ENCODE peak calls at places on chromosomes 11 and 22, in four cellular contexts. Y, G, N and O are unnamed samples.

GRCh38 chr22:33018232-33018864 is 39.8 kb downstream of the SYN3 start:
- DNase-seq in N (no peak), Y (peak; percentile 45), G (peak; percentile 8), O (no peak)

GRCh38 chr11:90500922-90501568 is 278.2 kb upstream of the CHORDC1 start:
- DNase-seq in G (no peak), Y (no peak), N (no peak), O (no peak)

GRCh38 chr22:43515902-43516301 is 104.1 kb downstream of the MPPED1 start:
- DNase-seq in G (no peak), Y (no peak), N (peak; percentile 73), O (no peak)

GRCh38 chr11:126581871-126582270 is 226.4 kb downstream of the ST3GAL4 start:
- DNase-seq in Y (no peak), N (no peak), G (no peak), O (no peak)

GRCh38 chr22:24696551-24697001 is 77.9 kb downstream of the PIWIL3 start:
- DNase-seq in Y (no peak), G (no peak), N (peak; percentile 65), O (no peak)

GRCh38 chr11:2578006-2578933 is 121.5 kb downstream of the KCNQ1OT1 start:
- DNase-seq in Y (no peak), N (peak; percentile 65), G (no peak), O (no peak)

GRCh38 chr11:115699326-115699725 is 195.1 kb upstream of the CADM1 start:
- DNase-seq in N (no peak), G (no peak), Y (no peak), O (no peak)

GRCh38 chr22:25193548-25193947 is 6.1 kb upstream of the CRYBB3 start:
- DNase-seq in G (no peak), Y (no peak), N (no peak), O (no peak)

GRCh38 chr11:99257131-99257530 is 236.4 kb downstream of the CNTN5 start:
- DNase-seq in Y (no peak), N (no peak), G (no peak), O (no peak)

GRCh38 chr11:61359541-61359940 is 2.1 kb downstream of the CYB561A3 start:
- DNase-seq in Y (peak; percentile 69), G (no peak), N (no peak), O (no peak)

GRCh38 chr22:33897621-33897910 is 22.7 kb downstream of the LARGE1 start:
- DNase-seq in Y (no peak), N (no peak), G (no peak), O (no peak)

GRCh38 chr11:110305169-110306018 is 9.0 kb upstream of the RDX start:
- DNase-seq in Y (no peak), G (no peak), N (no peak), O (no peak)

GRCh38 chr11:121248496-121248895 is 44.1 kb upstream of the SC5D start:
- DNase-seq in Y (no peak), G (no peak), N (no peak), O (no peak)

GRCh38 chr11:61814958-61815789 is 1.6 kb downstream of the FADS1 start:
- DNase-seq in N (peak; percentile 99), G (peak; percentile 87), Y (peak; percentile 91), O (peak; percentile 69)

GRCh38 chr11:100776212-100776896 is 89.3 kb downstream of the ARHGAP42 start:
- DNase-seq in G (no peak), Y (no peak), N (no peak), O (no peak)
- H3K4me3 ChIP-seq in G (no peak overlapping the region), Y (no peak overlapping the region), N (no peak overlapping the region), O (no peak overlapping the region)

GRCh38 chr11:131524186-131524585 is 153.8 kb downstream of the NTM start:
- DNase-seq in N (no peak), Y (no peak), G (no peak), O (no peak)
- H3K4me3 ChIP-seq in N (no peak overlapping the region), Y (no peak overlapping the region), G (no peak overlapping the region), O (no peak overlapping the region)

DNA sequence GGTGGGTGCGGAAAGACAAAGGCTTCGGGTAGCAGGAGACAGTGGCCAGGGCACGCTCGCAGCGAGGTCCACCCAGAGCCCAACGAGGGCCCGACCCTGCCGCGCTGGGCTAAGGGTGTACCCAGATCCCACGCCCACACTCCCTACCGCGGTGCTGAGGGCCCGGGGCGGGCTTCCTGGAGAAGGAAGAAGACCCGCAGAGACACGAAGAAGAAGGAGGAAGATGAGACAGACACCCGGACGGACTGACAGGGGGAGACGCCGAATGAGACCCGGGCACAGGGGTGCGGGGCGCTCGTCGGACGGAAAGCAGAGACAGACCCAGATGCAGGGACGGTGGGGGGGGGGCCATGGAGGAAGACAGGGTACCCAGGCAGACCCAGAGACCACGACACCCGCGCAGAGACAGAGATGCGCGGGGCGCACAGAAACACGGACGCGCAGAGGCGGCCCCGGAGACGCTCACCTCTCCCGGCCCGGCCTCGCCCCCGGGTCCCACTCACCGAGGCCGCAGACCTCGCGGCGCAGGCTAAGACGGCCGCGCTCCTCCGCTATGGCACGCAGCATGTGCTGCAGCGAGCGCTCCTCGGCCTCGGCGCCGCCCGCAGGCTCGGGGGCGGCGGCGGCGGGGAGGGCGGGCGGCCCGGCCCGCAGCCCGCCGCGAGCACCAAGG is 421 bp downstream of the KIAA0930 start:
- DNase-seq in N (peak; percentile 89), G (no peak), Y (peak; percentile 41), O (no peak)
- H3K4me3 ChIP-seq in N (peak overlapping the region; percentile 69), G (peak overlapping the region; percentile 88), Y (peak overlapping the region; percentile 61), O (peak overlapping the region; percentile 61)

DNA sequence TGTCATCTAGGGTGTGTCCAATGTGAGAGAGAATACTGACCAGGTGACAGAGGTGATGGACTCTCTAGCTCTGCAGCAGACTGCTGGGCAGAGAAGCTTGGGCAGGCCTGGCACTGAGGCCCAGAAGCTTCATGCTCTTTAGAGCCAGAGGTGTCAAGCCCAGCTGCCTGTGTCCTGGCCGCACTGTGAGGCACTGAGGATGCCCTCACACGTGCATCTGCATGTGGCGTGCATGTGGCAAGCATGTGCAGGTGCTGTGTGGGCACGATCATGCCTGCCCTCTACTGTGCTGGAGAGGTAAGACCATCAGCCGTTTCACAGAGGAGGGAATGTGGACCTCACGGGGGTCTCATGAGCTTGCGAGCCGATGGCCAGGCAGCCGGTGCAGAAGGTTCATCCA is 15.8 kb upstream of the TXNRD2 start:
- DNase-seq in G (no peak), N (peak; percentile 54), Y (no peak), O (no peak)
- H3K4me3 ChIP-seq in G (no peak overlapping the region), N (no peak overlapping the region), Y (no peak overlapping the region), O (no peak overlapping the region)

DNA sequence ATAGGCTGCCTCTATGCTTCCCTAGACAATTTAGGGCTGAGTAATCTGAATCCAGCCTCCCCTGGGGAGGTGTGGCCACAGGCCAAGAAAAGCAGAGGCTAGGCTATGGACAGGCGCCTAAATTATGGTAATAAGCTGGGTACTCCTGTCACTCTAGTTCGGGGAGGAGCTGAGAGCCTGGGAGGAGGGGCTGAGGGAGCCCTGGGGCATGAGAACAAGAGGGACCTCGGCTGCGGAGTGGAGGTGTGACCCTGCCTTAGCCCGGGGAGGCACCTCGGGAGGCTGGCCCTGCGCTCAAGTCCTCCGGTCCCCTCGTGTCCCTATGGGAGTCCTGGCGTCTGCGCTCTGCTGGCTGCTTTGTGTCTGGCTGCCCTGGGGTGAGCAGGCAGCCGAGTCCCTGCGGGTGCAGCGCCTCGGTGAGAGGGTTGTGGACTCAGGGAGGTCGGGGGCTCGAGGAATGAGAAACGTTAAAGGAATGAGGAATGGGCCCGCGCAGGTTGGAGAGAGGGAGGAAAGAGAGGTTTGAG is at the start of gene OTOG:
- DNase-seq in Y (no peak), G (no peak), N (no peak), O (no peak)
- H3K4me3 ChIP-seq in Y (no peak within 1 kb of the TSS), G (no peak within 1 kb of the TSS), N (no peak within 1 kb of the TSS), O (no peak within 1 kb of the TSS)